ENCODE peak calls at places on chromosomes 1 and 21, in six cellular contexts. A is right lobe of liver, O is cardiac muscle cell, F is stomach, N is heart left ventricle, Q is tibial artery. I is an unnamed sample.

GRCh38 chr1:111690306-111690617 is 48.9 kb downstream of the INKA2 start:
- DNase-seq in A (no peak), O (peak; percentile 96), F (peak; percentile 37), N (peak; percentile 69), Q (peak; percentile 41), I (peak; percentile 52)

GRCh38 chr1:206554201-206554600 is 46.9 kb downstream of the RASSF5 start:
- DNase-seq in A (no peak), O (no peak), F (no peak), N (no peak), Q (no peak), I (no peak)

GRCh38 chr1:23100074-23100748 is 68.4 kb downstream of the LUZP1 start:
- DNase-seq in A (no peak), O (peak; percentile 93), F (peak; percentile 30), N (no peak), Q (peak; percentile 69), I (peak; percentile 56)

GRCh38 chr21:16707274-16707673 is 805.6 kb upstream of the CXADR start:
- DNase-seq in A (no peak), O (no peak), F (no peak), N (no peak), Q (no peak), I (no peak)

GRCh38 chr1:117067528-117068370 is 7.6 kb downstream of the TTF2 start:
- DNase-seq in A (no peak), O (peak; percentile 77), F (peak; percentile 65), N (peak; percentile 43), Q (peak; percentile 41), I (peak; percentile 53)

GRCh38 chr1:40392206-40392605 is 18.7 kb downstream of the SMAP2 start:
- DNase-seq in A (no peak), O (peak; percentile 80), F (peak; percentile 39), N (no peak), Q (no peak), I (no peak)

GRCh38 chr1:169368406-169368769 is 393 bp downstream of the BLZF1 start:
- DNase-seq in A (no peak), O (no peak), F (peak; percentile 26), N (peak; percentile 7), Q (no peak), I (no peak)

GRCh38 chr1:9628541-9629444 is 22.7 kb upstream of the PIK3CD start:
- DNase-seq in A (no peak), O (no peak), F (no peak), N (no peak), Q (no peak), I (no peak)

GRCh38 chr1:163188947-163189346 is 13.8 kb downstream of the RGS5 start:
- DNase-seq in A (no peak), O (no peak), F (no peak), N (no peak), Q (no peak), I (no peak)

GRCh38 chr1:243708210-243708609 is 141.8 kb downstream of the AKT3 start:
- DNase-seq in A (no peak), O (peak; percentile 37), F (no peak), N (no peak), Q (no peak), I (no peak)

GRCh38 chr21:34510148-34511142 is 1.6 kb downstream of the KCNE1 start:
- DNase-seq in A (peak; percentile 93), O (peak; percentile 83), F (peak; percentile 79), N (peak; percentile 82), Q (peak; percentile 67), I (peak; percentile 91)

GRCh38 chr1:108815566-108815965 is 41.3 kb downstream of the AKNAD1 start:
- DNase-seq in A (no peak), O (peak; percentile 23), F (no peak), N (no peak), Q (no peak), I (no peak)

GRCh38 chr1:178275553-178275952 is 181.6 kb downstream of the RASAL2 start:
- DNase-seq in A (no peak), O (no peak), F (no peak), N (no peak), Q (no peak), I (no peak)

GRCh38 chr1:43867946-43868740 is 65.5 kb upstream of the ARTN start:
- DNase-seq in A (no peak), O (peak; percentile 82), F (no peak), N (no peak), Q (no peak), I (no peak)

GRCh38 chr1:85465791-85466134 is 804 bp upstream of the DDAH1 start:
- DNase-seq in A (no peak), O (no peak), F (no peak), N (no peak), Q (no peak), I (no peak)

GRCh38 chr1:50425376-50426107 is 2.3 kb upstream of the DMRTA2 start:
- DNase-seq in A (no peak), O (peak; percentile 21), F (no peak), N (no peak), Q (no peak), I (no peak)

GRCh38 chr1:220012259-220012658 is 34.0 kb downstream of the EPRS1 start:
- DNase-seq in A (no peak), O (peak; percentile 38), F (no peak), N (no peak), Q (no peak), I (no peak)

DNA sequence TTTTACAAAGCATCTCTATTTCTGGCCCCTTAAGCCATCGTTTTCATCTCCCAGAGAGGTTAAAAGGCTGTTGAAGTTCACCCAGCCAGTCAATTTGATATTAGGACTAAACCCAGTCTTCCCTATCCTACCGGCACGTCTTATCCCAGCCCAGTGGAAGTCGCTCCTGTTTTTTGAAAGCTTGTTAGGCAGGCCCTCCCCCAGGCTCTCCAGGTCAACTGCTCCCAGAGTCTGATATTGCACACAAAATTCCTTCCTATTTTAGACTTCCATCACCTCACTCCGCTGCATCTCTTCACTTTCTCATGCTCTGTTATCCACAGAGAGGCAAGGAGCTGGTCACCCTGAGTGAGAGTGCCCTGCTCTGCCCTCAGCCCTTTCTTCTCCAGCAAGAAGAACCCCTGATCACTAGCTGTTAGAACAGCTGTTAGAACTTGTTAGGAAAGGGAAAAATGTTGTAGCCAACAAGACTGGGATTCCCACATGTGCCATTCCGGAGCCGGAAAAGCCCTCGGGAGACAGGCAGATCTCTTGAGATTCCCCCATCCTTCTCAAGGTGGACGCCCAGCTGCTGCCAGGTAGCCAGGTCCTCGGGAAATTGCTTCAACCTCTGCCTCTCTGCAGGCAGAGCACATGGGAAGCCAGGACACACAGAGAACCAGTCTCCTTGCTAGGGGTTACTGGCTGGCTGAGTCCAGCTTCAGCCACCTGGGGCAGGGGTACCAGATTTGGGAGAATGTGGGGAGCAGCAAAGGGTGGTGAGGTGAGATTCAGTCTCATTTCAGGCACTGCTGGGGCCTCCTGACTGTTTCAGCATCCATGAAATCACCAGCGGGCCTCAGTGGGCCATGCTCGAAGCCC is 25.7 kb downstream of the PLXNA2 start:
- DNase-seq in A (no peak), O (no peak), F (no peak), N (no peak), Q (no peak), I (no peak)
- H3K27ac ChIP-seq in A (no peak overlapping the region), O (peak overlapping the region; percentile 95), F (peak overlapping the region; percentile 60), N (peak overlapping the region; percentile 90), Q (peak overlapping the region; percentile 79), I (peak overlapping the region; percentile 68)

DNA sequence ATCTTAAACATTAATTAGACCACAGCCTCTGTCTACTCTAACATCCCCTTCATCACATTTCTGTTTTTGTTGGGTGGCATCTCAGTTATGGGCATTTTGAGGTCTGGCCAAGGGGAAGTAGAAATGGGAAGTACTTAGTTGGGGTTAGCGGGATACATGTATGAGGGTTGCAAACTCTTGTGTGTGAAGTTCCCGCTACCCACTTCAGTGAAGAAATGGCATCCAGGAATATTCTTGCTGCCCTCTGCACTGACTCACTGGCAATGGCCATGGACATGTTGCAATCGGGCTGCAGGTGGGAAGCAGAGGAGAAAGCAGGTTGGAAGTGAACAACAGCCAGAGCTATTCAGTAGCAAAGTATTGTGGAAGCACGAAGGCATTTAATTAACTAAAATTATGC is 7.4 kb downstream of the CD48 start:
- DNase-seq in A (no peak), O (no peak), F (no peak), N (peak; percentile 10), Q (peak; percentile 27), I (no peak)
- H3K4me1 ChIP-seq in A (no peaks in the 10 kb centered on the region), O (no peaks in the 10 kb centered on the region), F (no peaks in the 10 kb centered on the region), N (no peaks in the 10 kb centered on the region), Q (no peaks in the 10 kb centered on the region), I (no peaks in the 10 kb centered on the region)

GRCh38 chr1:21848524-21849174 is 36.6 kb downstream of the LDLRAD2 start:
- DNase-seq in A (no peak), O (no peak), F (no peak), N (no peak), Q (no peak), I (no peak)

GRCh38 chr1:21847223-21848205 is 35.4 kb downstream of the LDLRAD2 start:
- DNase-seq in A (peak; percentile 54), O (no peak), F (no peak), N (no peak), Q (no peak), I (no peak)

GRCh38 chr1:21843208-21843607 is 31.1 kb downstream of the LDLRAD2 start:
- DNase-seq in A (no peak), O (no peak), F (no peak), N (no peak), Q (no peak), I (no peak)

GRCh38 chr1:21843996-21844395 is 31.9 kb downstream of the LDLRAD2 start:
- DNase-seq in A (no peak), O (no peak), F (no peak), N (no peak), Q (no peak), I (no peak)

DNA sequence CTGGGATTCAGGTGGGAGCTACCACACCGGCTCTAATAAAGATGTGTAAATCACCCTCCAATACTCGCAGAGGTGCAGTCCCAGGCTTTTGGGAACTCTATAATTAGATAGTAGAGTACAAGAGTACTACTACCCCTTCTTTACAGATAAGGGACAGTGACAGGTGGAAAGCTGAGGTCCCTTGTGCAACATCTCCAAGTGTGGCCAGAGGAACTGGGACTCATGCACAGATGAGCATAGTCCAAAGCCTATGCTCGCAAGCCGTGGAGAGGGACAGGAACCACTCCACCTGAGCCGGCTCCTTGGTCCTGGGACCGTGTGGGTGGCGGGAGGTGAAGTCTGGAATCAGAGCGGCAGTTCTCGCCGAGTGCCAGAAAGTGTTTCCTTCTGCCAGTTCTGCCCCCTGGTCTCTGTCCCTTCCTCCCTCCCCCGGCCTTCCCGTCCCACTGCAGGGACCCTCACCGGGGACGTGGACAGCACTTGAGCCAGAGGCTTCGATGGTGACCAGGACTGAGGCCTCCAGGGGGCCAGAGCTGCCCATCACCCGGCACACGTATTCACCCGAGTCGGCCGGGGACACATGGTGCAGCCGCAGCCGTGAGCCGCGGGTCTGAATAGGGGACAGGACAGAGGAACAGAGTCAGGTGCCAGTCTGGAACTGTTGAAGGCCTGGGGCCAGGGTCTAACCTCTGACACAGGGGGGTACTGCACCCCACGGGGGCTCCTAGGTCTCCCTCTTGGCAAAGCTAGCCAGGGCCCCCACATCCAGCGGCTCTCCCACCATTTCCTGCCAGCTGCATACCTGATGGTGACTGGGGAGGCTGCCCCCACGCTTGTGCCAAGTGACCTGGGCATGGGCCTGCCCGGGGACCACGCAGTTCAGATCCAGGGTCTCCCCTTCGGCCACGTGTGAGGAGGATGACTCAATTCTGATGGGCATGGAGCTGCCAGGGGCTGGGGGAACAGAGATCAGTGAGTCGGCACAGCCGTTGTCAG is 33.9 kb downstream of the LDLRAD2 start:
- DNase-seq in A (peak; percentile 52), O (no peak), F (no peak), N (no peak), Q (no peak), I (peak; percentile 68)
- H3K36me3 ChIP-seq in A (no peaks in the 10 kb centered on the region), O (peaks cover 45% of the 10 kb centered on the region), F (peaks cover 100% of the 10 kb centered on the region), N (peaks cover 100% of the 10 kb centered on the region), Q (peaks cover 100% of the 10 kb centered on the region), I (peaks cover 4% of the 10 kb centered on the region)

DNA sequence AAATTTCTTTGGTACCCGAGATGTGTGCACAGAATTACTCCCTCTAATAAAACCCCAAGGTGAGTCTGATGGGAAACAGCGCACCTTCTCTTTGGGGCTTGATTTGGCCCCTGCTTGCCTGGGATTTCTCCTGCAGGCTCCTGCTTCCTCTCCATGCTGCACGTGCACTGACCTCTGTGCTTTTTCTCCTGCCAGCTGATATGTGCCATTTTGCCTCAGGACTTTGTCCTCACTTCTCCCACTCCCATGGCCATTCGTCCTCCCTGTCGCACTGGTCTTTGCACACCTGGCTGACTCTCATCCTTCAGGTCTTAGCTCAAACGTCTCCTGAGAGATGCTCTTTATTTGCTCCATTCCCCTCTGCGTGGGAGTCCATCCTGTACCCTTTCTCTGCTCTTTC is 1.2 kb downstream of the CBR1 start:
- DNase-seq in A (peak; percentile 70), O (no peak), F (no peak), N (no peak), Q (no peak), I (no peak)
- H3K27ac ChIP-seq in A (peak overlapping the region; percentile 94), O (no peak overlapping the region), F (peak overlapping the region; percentile 91), N (no peak overlapping the region), Q (peak overlapping the region; percentile 76), I (no peak overlapping the region)